ENCODE peak calls at places on chromosomes 1 and 21, in four cellular contexts. J is heart left ventricle, W is breast epithelium, G is psoas muscle. U is an unnamed sample.

GRCh38 chr1:216175714-216176113 is 247.5 kb downstream of the USH2A start:
- DNase-seq in G (no peak), W (no peak), J (no peak), U (no peak)

GRCh38 chr1:8154621-8155052 is 128.5 kb upstream of the ERRFI1 start:
- DNase-seq in G (no peak), W (no peak), J (no peak), U (no peak)

GRCh38 chr1:40855513-40855912 is 6.7 kb downstream of the CITED4 start:
- DNase-seq in W (no peak), G (no peak), J (no peak), U (no peak)

GRCh38 chr1:24673336-24673735 is 30.2 kb downstream of the SRRM1 start:
- DNase-seq in G (no peak), W (no peak), J (no peak), U (no peak)

GRCh38 chr21:38439336-38439900 is 58.9 kb downstream of the ERG start:
- DNase-seq in J (no peak), W (no peak), G (no peak), U (no peak)

GRCh38 chr1:155005076-155005971 is 2.7 kb downstream of the ZBTB7B start:
- DNase-seq in J (peak), W (peak), G (peak), U (peak)

GRCh38 chr21:41600116-41600515 is 92.2 kb upstream of the TMPRSS2 start:
- DNase-seq in J (no peak), W (no peak), G (no peak), U (no peak)

GRCh38 chr21:33541105-33541711 is 709 bp downstream of the GART start:
- DNase-seq in W (no peak), J (no peak), G (peak), U (no peak)

GRCh38 chr1:163747261-163747660 is 425.5 kb downstream of the NUF2 start:
- DNase-seq in W (no peak), G (no peak), J (no peak), U (no peak)

GRCh38 chr1:53729536-53730485 is 9.2 kb downstream of the GLIS1 start:
- DNase-seq in J (no peak), W (no peak), G (no peak), U (no peak)

GRCh38 chr1:11151854-11152612 is 37.1 kb upstream of the ANGPTL7 start:
- DNase-seq in G (no peak), J (no peak), W (no peak), U (no peak)

GRCh38 chr1:209937996-209938959 is at the start of gene SYT14:
- DNase-seq in W (no peak), J (peak), G (peak), U (no peak)

GRCh38 chr1:162632234-162632666 is at the start of gene DDR2:
- DNase-seq in W (peak), J (no peak), G (peak), U (peak)

GRCh38 chr1:106536741-106537140 is 519.7 kb upstream of the PRMT6 start:
- DNase-seq in G (no peak), J (no peak), W (no peak), U (no peak)

GRCh38 chr1:237471377-237471776 is 419.3 kb downstream of the ZP4 start:
- DNase-seq in W (no peak), G (no peak), J (no peak), U (no peak)

GRCh38 chr1:246591047-246591446 is 24.8 kb downstream of the CNST start:
- DNase-seq in W (no peak), J (no peak), G (no peak), U (no peak)

GRCh38 chr1:21963477-21964217 is 13.2 kb upstream of the CELA3B start:
- DNase-seq in J (peak), G (peak), W (peak), U (peak)

GRCh38 chr1:213135572-213135971 is 84.5 kb downstream of the RPS6KC1 start:
- DNase-seq in J (no peak), W (no peak), G (no peak), U (no peak)

DNA sequence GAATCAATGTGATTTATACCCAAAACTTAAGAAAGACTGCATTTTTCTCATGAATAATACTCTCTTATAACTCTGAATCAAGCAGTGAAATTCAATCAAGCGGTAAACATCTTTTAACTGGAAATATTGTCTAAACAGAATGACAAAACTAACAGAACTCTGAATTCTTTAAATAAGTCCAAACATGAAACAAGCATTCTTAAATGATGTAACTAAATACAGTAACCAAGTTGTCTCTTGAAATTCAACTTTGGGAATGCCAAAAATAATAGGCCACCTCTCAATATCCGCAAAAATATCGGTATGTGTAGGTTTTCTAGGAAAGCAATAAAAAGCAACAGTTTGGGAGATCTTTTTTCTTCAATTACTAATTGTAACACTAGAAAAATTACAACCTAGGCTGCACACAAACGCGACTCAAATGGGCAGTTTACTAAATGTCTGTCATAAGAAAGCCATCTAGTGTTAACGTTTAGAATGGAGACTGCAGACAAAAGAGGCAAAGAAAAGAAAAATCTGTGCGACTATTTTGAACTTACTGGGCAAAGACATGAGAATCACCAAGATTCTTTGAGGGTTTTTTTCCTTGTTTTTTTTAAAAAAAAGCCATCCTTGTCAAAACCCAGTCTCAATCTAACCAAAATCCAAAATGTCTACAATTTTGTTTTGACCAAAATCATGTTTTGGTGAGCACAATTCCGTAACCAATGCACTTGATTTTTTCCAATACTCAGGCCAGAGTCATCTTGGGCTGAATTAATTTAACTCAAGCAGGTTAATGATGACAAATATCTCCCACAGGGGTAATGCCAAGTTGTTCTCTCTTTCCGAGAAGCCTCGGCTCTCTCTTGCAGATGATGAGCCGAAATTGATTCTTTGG is 1.4 kb downstream of the SIPA1L2 start:
- DNase-seq in W (no peak), G (no peak), J (no peak), U (no peak)
- TF ChIP-seq CTCF in W (peak), G (peak), J (peak), U (peak)

GRCh38 chr1:234612352-234613127 is 2.6 kb upstream of the IRF2BP2 start:
- DNase-seq in J (peak), G (peak), W (peak), U (peak)
- H3K4me3 ChIP-seq in J (peak), G (peak), W (peak), U (peak)

DNA sequence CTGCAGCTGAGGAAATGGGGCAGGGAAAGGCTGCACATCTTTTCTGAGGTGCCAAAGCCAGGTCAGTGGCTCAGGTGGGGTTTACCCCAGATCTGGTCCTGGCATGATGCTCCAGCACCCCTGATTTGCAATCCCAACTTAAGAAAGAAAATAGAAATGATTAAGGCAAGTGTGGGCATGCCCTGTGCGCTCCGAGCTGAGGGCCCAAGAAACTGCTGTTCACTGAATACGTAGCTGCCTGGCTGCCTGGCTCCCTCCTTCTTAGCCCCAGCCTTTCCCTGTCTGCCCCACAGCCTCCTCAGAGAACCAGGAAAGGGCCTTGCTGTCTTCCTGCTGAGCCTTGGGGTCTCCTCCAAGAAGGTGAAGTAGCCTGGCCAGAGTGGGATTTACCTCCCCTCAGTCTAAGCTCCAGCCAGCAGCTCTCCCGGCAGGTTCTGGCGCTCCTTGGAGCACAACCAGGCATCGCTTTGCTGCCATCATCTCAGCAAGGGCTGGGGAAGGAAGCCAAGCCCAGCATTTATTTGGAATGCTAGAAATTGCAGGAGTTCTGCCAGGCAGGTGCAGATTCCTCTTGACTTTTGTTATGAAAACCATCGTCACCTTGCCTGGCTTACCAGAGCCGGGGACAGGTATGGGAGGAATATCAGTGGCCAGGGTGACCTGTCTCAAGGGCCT is 51.3 kb upstream of the SELENON start:
- DNase-seq in J (no peak), G (no peak), W (no peak), U (no peak)
- TF ChIP-seq CTCF in J (no peak), G (no peak), W (no peak), U (no peak)

GRCh38 chr1:115827452-115827851 is 13.5 kb downstream of the NHLH2 start:
- DNase-seq in G (no peak), J (no peak), W (no peak), U (no peak)
- H3K4me3 ChIP-seq in G (no peak), J (no peak), W (no peak), U (no peak)

GRCh38 chr21:45555557-45556301 is 13.5 kb upstream of the SLC19A1 start:
- DNase-seq in W (peak), J (peak), G (peak), U (peak)
- TF ChIP-seq CTCF in W (peak), J (peak), G (peak), U (no peak)

GRCh38 chr21:36510911-36511310 is 31.0 kb upstream of the CLDN14 start:
- DNase-seq in W (no peak), G (no peak), J (no peak), U (no peak)

GRCh38 chr21:36512971-36513370 is 33.0 kb upstream of the CLDN14 start:
- DNase-seq in J (no peak), G (no peak), W (no peak), U (no peak)

GRCh38 chr21:36513430-36513829 is 33.5 kb upstream of the CLDN14 start:
- DNase-seq in G (no peak), W (no peak), J (no peak), U (no peak)

GRCh38 chr21:36509966-36510742 is 30.2 kb upstream of the CLDN14 start:
- DNase-seq in J (no peak), G (no peak), W (peak), U (no peak)

GRCh38 chr21:36511484-36512227 is 31.7 kb upstream of the CLDN14 start:
- DNase-seq in G (no peak), W (no peak), J (no peak), U (no peak)
- H3K4me3 ChIP-seq in G (no peak), W (no peak), J (no peak), U (no peak)

DNA sequence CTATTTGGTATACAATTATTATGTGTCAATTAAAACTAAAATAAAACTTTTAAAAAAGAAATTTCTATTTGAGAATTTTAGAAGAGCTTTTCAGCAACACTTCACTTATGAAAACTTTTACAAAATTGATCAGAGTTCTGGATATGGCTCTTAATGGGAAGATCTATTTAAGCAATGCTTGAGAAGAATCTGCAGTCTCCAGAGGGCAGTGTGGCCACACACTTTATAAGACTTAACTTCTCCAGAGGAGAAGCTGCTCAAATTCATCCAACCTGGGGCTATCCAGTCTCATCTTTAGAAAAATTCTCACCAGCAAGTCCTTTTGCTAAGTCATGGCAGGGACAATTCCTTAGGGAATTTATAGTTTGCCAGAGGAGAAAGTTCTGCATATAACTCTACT is 25.2 kb upstream of the AGO1 start:
- DNase-seq in J (no peak), W (no peak), G (no peak), U (no peak)
- TF ChIP-seq CTCF in J (no peak), W (no peak), G (no peak), U (no peak)

DNA sequence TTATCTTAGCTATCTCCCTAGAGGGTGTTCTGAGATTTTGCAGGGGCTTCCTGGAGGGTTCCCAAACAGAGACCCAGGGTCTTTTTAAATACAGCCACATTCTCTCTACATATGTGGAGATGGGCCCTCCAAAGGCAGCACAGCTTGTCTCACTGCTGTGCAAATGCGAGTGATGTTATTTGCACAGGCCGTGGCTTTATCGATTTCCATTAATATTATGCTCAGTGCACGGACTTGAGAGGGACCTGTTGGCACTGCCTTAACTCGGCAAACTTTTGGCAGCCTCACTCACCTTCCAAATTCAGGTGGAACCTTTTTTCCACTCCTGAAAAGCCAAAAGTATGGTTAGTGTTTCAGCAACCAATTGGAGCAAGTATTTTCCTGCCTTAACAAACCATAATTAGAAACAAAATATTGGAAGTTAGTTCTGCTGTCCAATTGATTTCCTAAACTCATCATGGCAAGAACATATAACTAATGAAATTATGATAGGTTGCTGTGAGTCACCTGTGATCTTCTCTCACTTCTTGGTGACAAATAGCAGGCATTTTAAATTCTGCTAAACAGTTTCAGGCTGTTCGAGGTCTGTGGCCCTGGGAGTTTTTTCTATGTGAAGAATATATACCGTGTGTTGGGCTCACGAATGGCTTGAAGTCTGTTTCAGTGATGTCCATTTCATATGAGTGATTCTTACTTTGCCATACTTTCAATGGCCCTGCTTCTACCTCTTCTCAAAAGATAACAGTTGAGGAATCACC is 10.9 kb downstream of the LHX9 start:
- DNase-seq in W (no peak), G (no peak), J (no peak), U (no peak)
- H3K4me3 ChIP-seq in W (no peak), G (no peak), J (no peak), U (no peak)